ENCODE peak calls at places on chromosomes 3 and 15, in nine cellular contexts. O is activated T-cell treated with anti-CD3 and anti-CD28 coated beads for 48 hours, H is upper lobe of left lung, P is GM23248, F is smooth muscle cell of the brain vasculature, N is nucleus accumbens, B is ELR, V is M059J, R is foreskin fibroblast. K is an unnamed sample.

GRCh38 chr3:160886421-160886820 is 130.4 kb downstream of the PPM1L start:
- DNase-seq in V (no peak), O (no peak), R (no peak), H (no peak), N (no peak), B (no peak), P (no peak), F (no peak), K (no peak)

GRCh38 chr15:69080958-69081248 is 66.4 kb downstream of the NOX5 start:
- DNase-seq in V (no peak), F (no peak), O (no peak), B (no peak), R (no peak), N (no peak), H (no peak), P (no peak), K (no peak)

GRCh38 chr3:136255672-136256406 is 5.7 kb downstream of the PCCB start:
- DNase-seq in H (no peak), P (no peak), V (no peak), B (no peak), O (no peak), R (no peak), N (peak), F (no peak), K (no peak)

GRCh38 chr15:99545605-99546004 is 20.2 kb upstream of the MEF2A start:
- DNase-seq in H (no peak), B (no peak), V (no peak), P (no peak), R (no peak), O (no peak), F (no peak), N (no peak), K (no peak)

GRCh38 chr3:111128884-111129283 is 57.3 kb downstream of the NECTIN3 start:
- DNase-seq in B (peak), F (no peak), V (peak), N (no peak), H (no peak), R (no peak), P (peak), O (no peak), K (no peak)

GRCh38 chr15:64558460-64559179 is 98.2 kb downstream of the ZNF609 start:
- DNase-seq in H (no peak), R (no peak), F (no peak), B (no peak), N (no peak), V (peak), O (no peak), P (peak), K (no peak)

GRCh38 chr15:23687143-23687470 is at the start of gene NDN:
- DNase-seq in V (no peak), N (peak), F (no peak), P (peak), R (peak), B (no peak), H (peak), O (peak), K (no peak)

GRCh38 chr3:169218314-169218983 is 445.1 kb downstream of the MECOM start:
- DNase-seq in R (peak), B (peak), F (peak), P (peak), H (no peak), V (peak), N (no peak), O (no peak), K (no peak)

GRCh38 chr15:89114974-89115373 is 26.7 kb downstream of the ABHD2 start:
- DNase-seq in N (no peak), P (peak), H (no peak), F (no peak), B (peak), O (no peak), V (peak), R (peak), K (no peak)

GRCh38 chr3:159762981-159763465 is 225.6 kb upstream of the IL12A start:
- DNase-seq in H (peak), V (peak), R (peak), B (peak), O (peak), P (peak), N (peak), F (peak), K (peak)

GRCh38 chr15:68210821-68211655 is 5.9 kb upstream of the CALML4 start:
- DNase-seq in F (no peak), O (peak), P (peak), V (no peak), R (peak), B (peak), H (peak), N (peak), K (peak)

GRCh38 chr15:66154581-66154980 is 99.0 kb downstream of the MEGF11 start:
- DNase-seq in O (no peak), B (no peak), H (no peak), P (no peak), V (no peak), N (no peak), R (no peak), F (no peak), K (no peak)

GRCh38 chr3:126399756-126400155 is 5.0 kb downstream of the CFAP100 start:
- DNase-seq in O (no peak), P (no peak), V (no peak), N (no peak), H (no peak), B (no peak), F (no peak), R (no peak), K (no peak)

GRCh38 chr3:120092444-120092843 is 1.8 kb downstream of the GSK3B start:
- DNase-seq in R (no peak), V (no peak), H (no peak), P (no peak), F (no peak), N (no peak), O (no peak), B (peak), K (no peak)

GRCh38 chr15:84775867-84776449 is 27.6 kb downstream of the ZNF592 start:
- DNase-seq in B (no peak), V (peak), O (no peak), F (no peak), R (no peak), P (no peak), N (no peak), H (no peak), K (no peak)

GRCh38 chr3:60363817-60364216 is 887.4 kb downstream of the FHIT start:
- DNase-seq in N (no peak), B (no peak), V (peak), H (no peak), R (no peak), F (no peak), P (peak), O (no peak), K (peak)

GRCh38 chr3:127256872-127257271 is 31.0 kb downstream of the PRR20G start:
- DNase-seq in P (no peak), B (no peak), O (no peak), F (no peak), H (no peak), R (no peak), N (no peak), V (no peak), K (no peak)

GRCh38 chr3:118587037-118587741 is 447.5 kb downstream of the IGSF11 start:
- DNase-seq in O (no peak), R (no peak), H (no peak), F (no peak), B (no peak), N (no peak), V (peak), P (no peak), K (no peak)

GRCh38 chr15:82768414-82769081 is 37.3 kb downstream of the FSD2 start:
- DNase-seq in P (peak), F (no peak), B (peak), H (no peak), V (peak), O (no peak), N (no peak), R (peak), K (no peak)

GRCh38 chr3:54357307-54357706 is 235.0 kb downstream of the CACNA2D3 start:
- DNase-seq in P (no peak), B (no peak), N (no peak), V (no peak), H (no peak), R (no peak), O (no peak), F (no peak), K (no peak)

GRCh38 chr15:99619712-99620111 is 53.9 kb downstream of the MEF2A start:
- DNase-seq in N (no peak), O (no peak), R (no peak), P (peak), F (no peak), B (no peak), H (no peak), V (no peak), K (no peak)

GRCh38 chr3:195187609-195188529 is 83.1 kb downstream of the XXYLT1 start:
- DNase-seq in F (no peak), P (peak), V (no peak), N (no peak), R (peak), H (no peak), O (no peak), B (no peak), K (no peak)

GRCh38 chr3:47512416-47513124 is 942 bp downstream of the ELP6 start:
- DNase-seq in N (no peak), H (peak), V (peak), O (peak), R (no peak), F (no peak), P (peak), B (peak), K (peak)

GRCh38 chr3:119898478-119899177 is 116.7 kb downstream of the NR1I2 start:
- DNase-seq in N (no peak), O (no peak), V (peak), F (no peak), P (peak), H (no peak), B (peak), R (no peak), K (no peak)

K was measured in T-helper 2 cell treated with Interferon-gamma antibody and Interleukin-4, amounts not matched to agents 5 μg/mL and 100 μg/mL, for 36 hours.